ENCODE peak calls at places on chromosomes 6 and 20, in eight cellular contexts. O is BJ, W is uterus, B is H7, A is neural progenitor cell, Q is cardiac muscle cell, H is mesendoderm, S is upper lobe of right lung. Y is an unnamed sample.

GRCh38 chr6:152206072-152206818 is 398.8 kb downstream of the ESR1 start:
- DNase-seq in W (peak; percentile 76), O (no peak), B (peak; percentile 6), A (peak; percentile 57), H (peak; percentile 74), S (no peak), Q (peak; percentile 25), Y (no peak)

GRCh38 chr6:33427585-33428218 is 7.8 kb downstream of the SYNGAP1 start:
- DNase-seq in B (peak; percentile 88), A (peak; percentile 79), Q (no peak), H (peak; percentile 45), W (peak; percentile 54), O (no peak), S (peak; percentile 82), Y (no peak)

GRCh38 chr6:39301606-39302005 is 12.6 kb downstream of the KCNK17 start:
- DNase-seq in A (peak; percentile 70), O (no peak), W (no peak), B (peak; percentile 95), H (peak; percentile 81), S (no peak), Q (no peak), Y (no peak)

GRCh38 chr6:3701631-3702030 is 49.9 kb downstream of the PXDC1 start:
- DNase-seq in O (no peak), A (no peak), W (no peak), S (no peak), B (no peak), Q (no peak), H (peak; percentile 20), Y (no peak)

GRCh38 chr6:112049051-112049799 is 4.7 kb upstream of the CCN6 start:
- DNase-seq in O (no peak), A (no peak), S (no peak), B (no peak), Q (no peak), W (no peak), H (no peak), Y (no peak)

GRCh38 chr6:52718535-52718934 is 44.7 kb downstream of the GSTA2 start:
- DNase-seq in W (no peak), S (no peak), O (no peak), A (no peak), H (no peak), Q (peak; percentile 38), B (no peak), Y (no peak)

GRCh38 chr6:42420741-42421140 is 31.0 kb downstream of the TRERF1 start:
- DNase-seq in H (no peak), W (no peak), Q (no peak), S (no peak), A (no peak), O (no peak), B (no peak), Y (no peak)

GRCh38 chr20:44489223-44489622 is 13.5 kb downstream of the TTPAL start:
- DNase-seq in Q (no peak), A (no peak), W (no peak), B (no peak), H (no peak), S (no peak), O (no peak), Y (no peak)

GRCh38 chr20:43563429-43563828 is 4.6 kb downstream of the SGK2 start:
- DNase-seq in S (no peak), Q (peak; percentile 48), O (no peak), H (no peak), B (no peak), A (no peak), W (no peak), Y (no peak)

GRCh38 chr6:32570363-32570905 is 19.2 kb downstream of the HLA-DRB1 start:
- DNase-seq in S (no peak), H (no peak), O (no peak), A (no peak), W (no peak), B (no peak), Q (no peak), Y (no peak)

GRCh38 chr6:139882977-139883728 is 508.7 kb upstream of the CITED2 start:
- DNase-seq in W (no peak), S (no peak), O (no peak), B (no peak), A (no peak), Q (peak; percentile 30), H (peak; percentile 50), Y (no peak)

GRCh38 chr6:31871068-31871659 is 7.6 kb downstream of the SLC44A4 start:
- DNase-seq in Q (peak; percentile 31), S (no peak), H (peak; percentile 31), B (peak; percentile 74), W (no peak), A (no peak), O (no peak), Y (no peak)

GRCh38 chr6:138546733-138547185 is 47.5 kb upstream of the NHSL1 start:
- DNase-seq in W (no peak), A (no peak), Q (no peak), B (no peak), H (peak; percentile 88), S (no peak), O (no peak), Y (no peak)
- H3K4me3 ChIP-seq in W (no peak overlapping the region), A (no peak overlapping the region), Q (no peak overlapping the region), B (no peak overlapping the region), H (no peak overlapping the region), S (no peak overlapping the region), O (no peak overlapping the region), Y (no peak overlapping the region)

DNA sequence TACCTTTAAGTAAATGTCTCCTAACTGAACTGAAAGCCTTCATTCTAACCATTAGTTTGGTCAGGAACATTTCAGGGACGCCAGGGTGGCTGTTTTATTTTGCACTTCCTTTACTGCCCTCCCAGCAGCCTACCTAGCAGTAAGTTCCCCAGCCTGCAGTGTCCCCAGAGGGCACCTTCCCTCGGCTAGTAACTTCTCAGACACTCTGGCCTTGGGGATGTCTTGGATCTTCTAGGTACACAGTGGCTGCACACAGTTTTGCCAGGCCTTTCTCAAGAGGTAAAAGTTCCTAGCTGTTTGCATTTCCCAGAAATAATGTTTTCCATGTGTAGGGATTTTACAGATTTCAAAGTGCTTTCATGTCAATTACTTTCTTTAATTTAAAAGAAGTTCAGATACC is 378 bp upstream of the LAMA2 start:
- DNase-seq in H (peak; percentile 70), O (no peak), B (peak; percentile 12), S (no peak), A (peak; percentile 7), Q (no peak), W (no peak), Y (no peak)
- H3K4me3 ChIP-seq in H (no peak overlapping the region), O (peak overlapping the region; percentile 68), B (peak overlapping the region; percentile 68), S (peak overlapping the region; percentile 52), A (peak overlapping the region; percentile 40), Q (peak overlapping the region; percentile 50), W (peak overlapping the region; percentile 56), Y (no peak overlapping the region)

GRCh38 chr20:31869673-31869941 is 720 bp downstream of the DUSP15 start:
- DNase-seq in O (no peak), H (no peak), W (no peak), A (no peak), Q (no peak), B (no peak), S (no peak), Y (no peak)

GRCh38 chr20:31870703-31871601 is 518 bp downstream of the TTLL9 start:
- DNase-seq in W (no peak), A (no peak), Q (no peak), B (no peak), H (no peak), O (no peak), S (no peak), Y (no peak)

GRCh38 chr20:31869942-31870702 is at the start of the genes DUSP15 and TTLL9:
- DNase-seq in S (peak; percentile 82), A (peak; percentile 75), Q (peak; percentile 15), B (peak; percentile 93), O (no peak), H (no peak), W (no peak), Y (no peak)

GRCh38 chr20:31867011-31867410 is 3.3 kb downstream of the DUSP15 start:
- DNase-seq in A (no peak), S (no peak), H (no peak), Q (no peak), O (no peak), W (no peak), B (peak; percentile 29), Y (no peak)

GRCh38 chr20:31868853-31869672 is 1.3 kb downstream of the DUSP15 start:
- DNase-seq in B (peak; percentile 43), H (no peak), Q (no peak), W (no peak), S (no peak), A (no peak), O (no peak), Y (no peak)
- H3K4me3 ChIP-seq in B (no peak overlapping the region), H (no peak overlapping the region), Q (peak overlapping the region; percentile 65), W (peak overlapping the region; percentile 80), S (peak overlapping the region; percentile 68), A (peak overlapping the region; percentile 74), O (no peak overlapping the region), Y (no peak overlapping the region)

GRCh38 chr6:30494275-30494990 is 5.1 kb downstream of the HLA-E start:
- DNase-seq in A (no peak), B (no peak), H (no peak), O (no peak), W (no peak), Q (no peak), S (no peak), Y (no peak)
- H3K4me3 ChIP-seq in A (no peak overlapping the region), B (no peak overlapping the region), H (no peak overlapping the region), O (no peak overlapping the region), W (no peak overlapping the region), Q (no peak overlapping the region), S (peak overlapping the region; percentile 93), Y (no peak overlapping the region)

DNA sequence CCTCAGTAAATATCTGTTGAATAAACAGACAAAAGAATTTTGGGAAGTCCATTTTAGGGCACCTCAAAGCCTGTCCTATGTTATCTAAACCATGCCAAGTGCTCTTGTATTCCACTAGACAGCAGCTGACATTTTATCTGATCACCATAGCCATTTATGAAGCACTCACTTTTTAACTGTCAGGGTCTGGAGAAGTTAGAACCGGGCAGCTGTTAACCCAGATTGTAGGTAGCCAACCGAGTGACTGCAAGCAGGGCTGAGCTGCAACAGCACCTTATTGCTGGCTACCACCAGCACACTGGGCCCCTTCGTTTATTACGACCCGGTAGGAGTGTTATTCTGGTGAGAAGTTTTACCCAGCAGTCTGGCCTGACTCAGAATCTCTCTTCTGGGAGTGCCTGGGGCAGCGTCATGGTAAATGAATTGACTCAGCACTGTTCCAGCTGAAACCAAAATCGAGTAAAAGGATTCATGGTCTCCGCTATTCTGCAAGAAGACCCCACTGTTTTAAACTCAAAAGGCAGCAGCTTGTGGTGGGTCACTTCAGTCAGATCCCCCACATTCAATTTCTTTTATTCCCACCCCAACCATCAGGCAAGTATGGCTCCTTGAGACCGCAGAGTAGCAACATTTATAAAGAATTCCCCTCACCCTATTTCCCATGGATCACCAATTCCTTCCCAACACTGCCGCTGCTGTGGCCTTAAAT is 1.7 kb downstream of the UBE2V1 start:
- DNase-seq in A (no peak), S (no peak), W (no peak), H (peak; percentile 40), B (no peak), O (no peak), Q (peak; percentile 38), Y (no peak)
- H3K4me3 ChIP-seq in A (peak overlapping the region; percentile 93), S (peak overlapping the region; percentile 86), W (peak overlapping the region; percentile 82), H (no peak overlapping the region), B (no peak overlapping the region), O (peak overlapping the region; percentile 80), Q (peak overlapping the region; percentile 98), Y (peak overlapping the region; percentile 93)

DNA sequence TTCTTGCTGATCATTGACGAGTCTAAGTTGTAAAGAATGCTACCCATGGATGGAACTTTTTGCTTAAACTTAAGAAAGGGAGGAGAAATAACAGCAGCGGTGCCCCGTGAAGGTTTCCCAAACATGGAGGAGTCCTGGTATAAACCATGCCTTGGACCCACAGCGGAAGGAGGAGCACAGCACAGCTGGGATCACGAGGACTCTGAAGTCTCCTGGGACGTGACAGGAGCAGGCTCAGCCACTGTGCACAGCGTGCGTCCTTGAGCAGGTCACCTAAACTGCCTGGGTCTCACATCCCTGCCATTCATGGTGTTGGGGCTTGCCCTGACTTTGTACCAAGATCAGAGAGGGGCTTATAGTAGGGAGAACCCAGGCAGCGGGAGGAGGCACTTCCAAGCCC is 56.1 kb upstream of the UNC93A start:
- DNase-seq in H (no peak), B (no peak), W (no peak), A (no peak), Q (no peak), S (no peak), O (no peak), Y (no peak)
- H3K4me3 ChIP-seq in H (no peak overlapping the region), B (no peak overlapping the region), W (no peak overlapping the region), A (no peak overlapping the region), Q (no peak overlapping the region), S (no peak overlapping the region), O (no peak overlapping the region), Y (no peak overlapping the region)

Y was measured in GM12878.